ENCODE peak calls at places on chromosomes 13 and 19, in nine cellular contexts. One of them, this sample, is unnamed.

GRCh38 chr19:41351339-41352245 is 2.1 kb downstream of the TGFB1 start:
- DNase-seq in GM12892: peak
- DNase-seq in skeletal muscle cell: no peak
- DNase-seq in tibial nerve: no peak
- DNase-seq in neuronal stem cell: no peak
- DNase-seq in stimulated activated CD4-positive, alpha-beta T cell treated with anti-CD3 and anti-CD28 coated beads, Interleukin-15, amount 100 ng/mL, for 1 hour: peak
- DNase-seq in NCI-H524: no peak
- DNase-seq in T follicular helper cell: peak
- DNase-seq in hepatic stellate cell: peak
- DNase-seq in this sample: peak

GRCh38 chr13:46778879-46779278 is 18.1 kb downstream of the ESD start:
- DNase-seq in GM12892: no peak
- DNase-seq in skeletal muscle cell: no peak
- DNase-seq in tibial nerve: no peak
- DNase-seq in neuronal stem cell: no peak
- DNase-seq in stimulated activated CD4-positive, alpha-beta T cell treated with anti-CD3 and anti-CD28 coated beads, Interleukin-15, amount 100 ng/mL, for 1 hour: no peak
- DNase-seq in NCI-H524: no peak
- DNase-seq in T follicular helper cell: no peak
- DNase-seq in hepatic stellate cell: no peak
- DNase-seq in this sample: peak

GRCh38 chr19:6271721-6272410 is 7.9 kb downstream of the MLLT1 start:
- DNase-seq in GM12892: no peak
- DNase-seq in skeletal muscle cell: no peak
- DNase-seq in tibial nerve: peak
- DNase-seq in neuronal stem cell: no peak
- DNase-seq in stimulated activated CD4-positive, alpha-beta T cell treated with anti-CD3 and anti-CD28 coated beads, Interleukin-15, amount 100 ng/mL, for 1 hour: no peak
- DNase-seq in NCI-H524: no peak
- DNase-seq in T follicular helper cell: no peak
- DNase-seq in hepatic stellate cell: peak
- DNase-seq in this sample: peak

GRCh38 chr13:23626730-23627129 is 56.5 kb downstream of the TNFRSF19 start:
- DNase-seq in GM12892: no peak
- DNase-seq in skeletal muscle cell: no peak
- DNase-seq in tibial nerve: no peak
- DNase-seq in neuronal stem cell: no peak
- DNase-seq in stimulated activated CD4-positive, alpha-beta T cell treated with anti-CD3 and anti-CD28 coated beads, Interleukin-15, amount 100 ng/mL, for 1 hour: no peak
- DNase-seq in NCI-H524: no peak
- DNase-seq in T follicular helper cell: no peak
- DNase-seq in hepatic stellate cell: no peak
- DNase-seq in this sample: no peak

GRCh38 chr13:50685491-50685890 is 158.0 kb downstream of the DLEU7 start:
- DNase-seq in GM12892: no peak
- DNase-seq in skeletal muscle cell: no peak
- DNase-seq in tibial nerve: peak
- DNase-seq in neuronal stem cell: no peak
- DNase-seq in stimulated activated CD4-positive, alpha-beta T cell treated with anti-CD3 and anti-CD28 coated beads, Interleukin-15, amount 100 ng/mL, for 1 hour: no peak
- DNase-seq in NCI-H524: peak
- DNase-seq in T follicular helper cell: no peak
- DNase-seq in hepatic stellate cell: no peak
- DNase-seq in this sample: peak

GRCh38 chr19:823565-824121 is 1.9 kb upstream of the PLPPR3 start:
- DNase-seq in GM12892: no peak
- DNase-seq in skeletal muscle cell: no peak
- DNase-seq in tibial nerve: no peak
- DNase-seq in neuronal stem cell: no peak
- DNase-seq in stimulated activated CD4-positive, alpha-beta T cell treated with anti-CD3 and anti-CD28 coated beads, Interleukin-15, amount 100 ng/mL, for 1 hour: no peak
- DNase-seq in NCI-H524: no peak
- DNase-seq in T follicular helper cell: no peak
- DNase-seq in hepatic stellate cell: no peak
- DNase-seq in this sample: no peak

GRCh38 chr19:45935267-45935666 is 20.7 kb upstream of the NANOS2 start:
- DNase-seq in GM12892: no peak
- DNase-seq in skeletal muscle cell: no peak
- DNase-seq in tibial nerve: no peak
- DNase-seq in neuronal stem cell: no peak
- DNase-seq in stimulated activated CD4-positive, alpha-beta T cell treated with anti-CD3 and anti-CD28 coated beads, Interleukin-15, amount 100 ng/mL, for 1 hour: no peak
- DNase-seq in NCI-H524: no peak
- DNase-seq in T follicular helper cell: no peak
- DNase-seq in hepatic stellate cell: no peak
- DNase-seq in this sample: no peak

GRCh38 chr13:30169442-30169841 is 137.9 kb downstream of the KATNAL1 start:
- DNase-seq in GM12892: no peak
- DNase-seq in skeletal muscle cell: no peak
- DNase-seq in tibial nerve: no peak
- DNase-seq in neuronal stem cell: no peak
- DNase-seq in stimulated activated CD4-positive, alpha-beta T cell treated with anti-CD3 and anti-CD28 coated beads, Interleukin-15, amount 100 ng/mL, for 1 hour: no peak
- DNase-seq in NCI-H524: no peak
- DNase-seq in T follicular helper cell: no peak
- DNase-seq in hepatic stellate cell: no peak
- DNase-seq in this sample: no peak

GRCh38 chr19:48873476-48874308 is 1.5 kb downstream of the PPP1R15A start:
- DNase-seq in GM12892: no peak
- DNase-seq in skeletal muscle cell: no peak
- DNase-seq in tibial nerve: no peak
- DNase-seq in neuronal stem cell: no peak
- DNase-seq in stimulated activated CD4-positive, alpha-beta T cell treated with anti-CD3 and anti-CD28 coated beads, Interleukin-15, amount 100 ng/mL, for 1 hour: no peak
- DNase-seq in NCI-H524: no peak
- DNase-seq in T follicular helper cell: no peak
- DNase-seq in hepatic stellate cell: peak
- DNase-seq in this sample: peak

GRCh38 chr13:35389535-35389934 is 87.0 kb downstream of the MAB21L1 start:
- DNase-seq in GM12892: no peak
- DNase-seq in skeletal muscle cell: no peak
- DNase-seq in tibial nerve: no peak
- DNase-seq in neuronal stem cell: no peak
- DNase-seq in stimulated activated CD4-positive, alpha-beta T cell treated with anti-CD3 and anti-CD28 coated beads, Interleukin-15, amount 100 ng/mL, for 1 hour: no peak
- DNase-seq in NCI-H524: no peak
- DNase-seq in T follicular helper cell: no peak
- DNase-seq in hepatic stellate cell: no peak
- DNase-seq in this sample: no peak

GRCh38 chr19:10006335-10006708 is 4.0 kb downstream of the COL5A3 start:
- DNase-seq in GM12892: no peak
- DNase-seq in skeletal muscle cell: peak
- DNase-seq in tibial nerve: no peak
- DNase-seq in neuronal stem cell: no peak
- DNase-seq in stimulated activated CD4-positive, alpha-beta T cell treated with anti-CD3 and anti-CD28 coated beads, Interleukin-15, amount 100 ng/mL, for 1 hour: no peak
- DNase-seq in NCI-H524: no peak
- DNase-seq in T follicular helper cell: no peak
- DNase-seq in hepatic stellate cell: no peak
- DNase-seq in this sample: peak

GRCh38 chr19:35495107-35496064 is 5.1 kb upstream of the KRTDAP start:
- DNase-seq in GM12892: peak
- DNase-seq in skeletal muscle cell: no peak
- DNase-seq in tibial nerve: no peak
- DNase-seq in neuronal stem cell: peak
- DNase-seq in stimulated activated CD4-positive, alpha-beta T cell treated with anti-CD3 and anti-CD28 coated beads, Interleukin-15, amount 100 ng/mL, for 1 hour: peak
- DNase-seq in NCI-H524: peak
- DNase-seq in T follicular helper cell: peak
- DNase-seq in hepatic stellate cell: peak
- DNase-seq in this sample: peak

GRCh38 chr13:100365678-100366077 is 222.9 kb downstream of the GGACT start:
- DNase-seq in GM12892: no peak
- DNase-seq in skeletal muscle cell: no peak
- DNase-seq in tibial nerve: no peak
- DNase-seq in neuronal stem cell: no peak
- DNase-seq in stimulated activated CD4-positive, alpha-beta T cell treated with anti-CD3 and anti-CD28 coated beads, Interleukin-15, amount 100 ng/mL, for 1 hour: no peak
- DNase-seq in NCI-H524: no peak
- DNase-seq in T follicular helper cell: no peak
- DNase-seq in hepatic stellate cell: no peak
- DNase-seq in this sample: no peak

GRCh38 chr19:6997679-6998445 is 23.4 kb downstream of the MBD3L2B start:
- DNase-seq in GM12892: no peak
- DNase-seq in skeletal muscle cell: no peak
- DNase-seq in tibial nerve: no peak
- DNase-seq in neuronal stem cell: no peak
- DNase-seq in stimulated activated CD4-positive, alpha-beta T cell treated with anti-CD3 and anti-CD28 coated beads, Interleukin-15, amount 100 ng/mL, for 1 hour: no peak
- DNase-seq in NCI-H524: no peak
- DNase-seq in T follicular helper cell: no peak
- DNase-seq in hepatic stellate cell: no peak
- DNase-seq in this sample: peak

GRCh38 chr13:21079206-21079605 is 17.8 kb upstream of the LATS2 start:
- DNase-seq in GM12892: no peak
- DNase-seq in skeletal muscle cell: no peak
- DNase-seq in tibial nerve: no peak
- DNase-seq in neuronal stem cell: no peak
- DNase-seq in stimulated activated CD4-positive, alpha-beta T cell treated with anti-CD3 and anti-CD28 coated beads, Interleukin-15, amount 100 ng/mL, for 1 hour: no peak
- DNase-seq in NCI-H524: no peak
- DNase-seq in T follicular helper cell: no peak
- DNase-seq in hepatic stellate cell: no peak
- DNase-seq in this sample: no peak

GRCh38 chr19:18683955-18684641 is 618 bp downstream of the CRTC1 start:
- DNase-seq in GM12892: no peak
- DNase-seq in skeletal muscle cell: no peak
- DNase-seq in tibial nerve: no peak
- DNase-seq in neuronal stem cell: no peak
- DNase-seq in stimulated activated CD4-positive, alpha-beta T cell treated with anti-CD3 and anti-CD28 coated beads, Interleukin-15, amount 100 ng/mL, for 1 hour: no peak
- DNase-seq in NCI-H524: no peak
- DNase-seq in T follicular helper cell: no peak
- DNase-seq in hepatic stellate cell: no peak
- DNase-seq in this sample: no peak

GRCh38 chr13:112583592-112584277 is 4.2 kb downstream of the TUBGCP3 start:
- DNase-seq in GM12892: no peak
- DNase-seq in skeletal muscle cell: no peak
- DNase-seq in tibial nerve: no peak
- DNase-seq in neuronal stem cell: no peak
- DNase-seq in stimulated activated CD4-positive, alpha-beta T cell treated with anti-CD3 and anti-CD28 coated beads, Interleukin-15, amount 100 ng/mL, for 1 hour: no peak
- DNase-seq in NCI-H524: no peak
- DNase-seq in T follicular helper cell: no peak
- DNase-seq in hepatic stellate cell: no peak
- DNase-seq in this sample: no peak

GRCh38 chr19:47186337-47187022 is 44.5 kb downstream of the BBC3 start:
- DNase-seq in GM12892: peak
- DNase-seq in skeletal muscle cell: no peak
- DNase-seq in tibial nerve: no peak
- DNase-seq in neuronal stem cell: no peak
- DNase-seq in stimulated activated CD4-positive, alpha-beta T cell treated with anti-CD3 and anti-CD28 coated beads, Interleukin-15, amount 100 ng/mL, for 1 hour: peak
- DNase-seq in NCI-H524: no peak
- DNase-seq in T follicular helper cell: peak
- DNase-seq in hepatic stellate cell: no peak
- DNase-seq in this sample: no peak

GRCh38 chr13:47933688-47934011 is 67.4 kb downstream of the SUCLA2 start:
- DNase-seq in GM12892: no peak
- DNase-seq in skeletal muscle cell: peak
- DNase-seq in tibial nerve: no peak
- DNase-seq in neuronal stem cell: no peak
- DNase-seq in stimulated activated CD4-positive, alpha-beta T cell treated with anti-CD3 and anti-CD28 coated beads, Interleukin-15, amount 100 ng/mL, for 1 hour: no peak
- DNase-seq in NCI-H524: no peak
- DNase-seq in T follicular helper cell: no peak
- DNase-seq in hepatic stellate cell: no peak
- DNase-seq in this sample: peak

GRCh38 chr19:18156841-18157464 is 4.0 kb downstream of the PIK3R2 start:
- DNase-seq in GM12892: no peak
- DNase-seq in skeletal muscle cell: peak
- DNase-seq in tibial nerve: peak
- DNase-seq in neuronal stem cell: no peak
- DNase-seq in stimulated activated CD4-positive, alpha-beta T cell treated with anti-CD3 and anti-CD28 coated beads, Interleukin-15, amount 100 ng/mL, for 1 hour: no peak
- DNase-seq in NCI-H524: peak
- DNase-seq in T follicular helper cell: no peak
- DNase-seq in hepatic stellate cell: peak
- DNase-seq in this sample: peak

GRCh38 chr19:29086182-29086581 is 126.8 kb downstream of the UQCRFS1 start:
- DNase-seq in GM12892: no peak
- DNase-seq in skeletal muscle cell: no peak
- DNase-seq in tibial nerve: no peak
- DNase-seq in neuronal stem cell: no peak
- DNase-seq in stimulated activated CD4-positive, alpha-beta T cell treated with anti-CD3 and anti-CD28 coated beads, Interleukin-15, amount 100 ng/mL, for 1 hour: no peak
- DNase-seq in NCI-H524: no peak
- DNase-seq in T follicular helper cell: no peak
- DNase-seq in hepatic stellate cell: no peak
- DNase-seq in this sample: no peak

GRCh38 chr13:113941571-113942191 is 32.2 kb downstream of the C13orf46 start:
- DNase-seq in GM12892: no peak
- DNase-seq in skeletal muscle cell: no peak
- DNase-seq in tibial nerve: no peak
- DNase-seq in neuronal stem cell: no peak
- DNase-seq in stimulated activated CD4-positive, alpha-beta T cell treated with anti-CD3 and anti-CD28 coated beads, Interleukin-15, amount 100 ng/mL, for 1 hour: no peak
- DNase-seq in NCI-H524: no peak
- DNase-seq in T follicular helper cell: no peak
- DNase-seq in hepatic stellate cell: no peak
- DNase-seq in this sample: no peak

GRCh38 chr13:64234255-64234654 is 2818.6 kb upstream of the PCDH20 start:
- DNase-seq in GM12892: no peak
- DNase-seq in skeletal muscle cell: peak
- DNase-seq in tibial nerve: no peak
- DNase-seq in neuronal stem cell: no peak
- DNase-seq in stimulated activated CD4-positive, alpha-beta T cell treated with anti-CD3 and anti-CD28 coated beads, Interleukin-15, amount 100 ng/mL, for 1 hour: no peak
- DNase-seq in NCI-H524: no peak
- DNase-seq in T follicular helper cell: no peak
- DNase-seq in hepatic stellate cell: no peak
- DNase-seq in this sample: peak

GRCh38 chr13:22173605-22174004 is 502.7 kb downstream of the FGF9 start:
- DNase-seq in GM12892: no peak
- DNase-seq in skeletal muscle cell: no peak
- DNase-seq in tibial nerve: no peak
- DNase-seq in neuronal stem cell: no peak
- DNase-seq in stimulated activated CD4-positive, alpha-beta T cell treated with anti-CD3 and anti-CD28 coated beads, Interleukin-15, amount 100 ng/mL, for 1 hour: no peak
- DNase-seq in NCI-H524: no peak
- DNase-seq in T follicular helper cell: no peak
- DNase-seq in hepatic stellate cell: no peak
- DNase-seq in this sample: no peak

GRCh38 chr13:107590556-107590955 is 624.8 kb downstream of the LIG4 start:
- DNase-seq in GM12892: no peak
- DNase-seq in skeletal muscle cell: peak
- DNase-seq in tibial nerve: no peak
- DNase-seq in neuronal stem cell: no peak
- DNase-seq in stimulated activated CD4-positive, alpha-beta T cell treated with anti-CD3 and anti-CD28 coated beads, Interleukin-15, amount 100 ng/mL, for 1 hour: no peak
- DNase-seq in NCI-H524: no peak
- DNase-seq in T follicular helper cell: no peak
- DNase-seq in hepatic stellate cell: no peak
- DNase-seq in this sample: no peak

GRCh38 chr19:27966390-27966816 is 1246.5 kb downstream of the UQCRFS1 start:
- DNase-seq in GM12892: no peak
- DNase-seq in skeletal muscle cell: no peak
- DNase-seq in tibial nerve: no peak
- DNase-seq in neuronal stem cell: no peak
- DNase-seq in stimulated activated CD4-positive, alpha-beta T cell treated with anti-CD3 and anti-CD28 coated beads, Interleukin-15, amount 100 ng/mL, for 1 hour: no peak
- DNase-seq in NCI-H524: no peak
- DNase-seq in T follicular helper cell: no peak
- DNase-seq in hepatic stellate cell: no peak
- DNase-seq in this sample: peak